ENCODE peak calls at places on chromosomes 13 and 19, in four cellular contexts. One of them, this sample, is unnamed.

GRCh38 chr19:47058621-47059020 is 10.2 kb upstream of the TMEM160 start:
- DNase-seq in PC-3: no peak
- DNase-seq in stimulated activated CD4-positive, alpha-beta T cell treated with anti-CD3 and anti-CD28 coated beads, Interleukin-4, amount 100 ng/mL, for 1 hour: no peak
- DNase-seq in omental fat pad: no peak
- DNase-seq in this sample: no peak

GRCh38 chr13:112102243-112102642 is 35.3 kb downstream of the SOX1 start:
- DNase-seq in PC-3: peak; percentile 6
- DNase-seq in stimulated activated CD4-positive, alpha-beta T cell treated with anti-CD3 and anti-CD28 coated beads, Interleukin-4, amount 100 ng/mL, for 1 hour: no peak
- DNase-seq in omental fat pad: no peak
- DNase-seq in this sample: no peak

GRCh38 chr13:97108535-97108910 is 113.6 kb upstream of the MBNL2 start:
- DNase-seq in PC-3: peak; percentile 70
- DNase-seq in stimulated activated CD4-positive, alpha-beta T cell treated with anti-CD3 and anti-CD28 coated beads, Interleukin-4, amount 100 ng/mL, for 1 hour: no peak
- DNase-seq in omental fat pad: no peak
- DNase-seq in this sample: peak; percentile 13

GRCh38 chr13:67278230-67278629 is 48.1 kb upstream of the PCDH9 start:
- DNase-seq in PC-3: peak; percentile 27
- DNase-seq in stimulated activated CD4-positive, alpha-beta T cell treated with anti-CD3 and anti-CD28 coated beads, Interleukin-4, amount 100 ng/mL, for 1 hour: no peak
- DNase-seq in omental fat pad: no peak
- DNase-seq in this sample: no peak

GRCh38 chr19:54696117-54696548 is 28.1 kb upstream of the KIR3DL3 start:
- DNase-seq in PC-3: no peak
- DNase-seq in stimulated activated CD4-positive, alpha-beta T cell treated with anti-CD3 and anti-CD28 coated beads, Interleukin-4, amount 100 ng/mL, for 1 hour: no peak
- DNase-seq in omental fat pad: no peak
- DNase-seq in this sample: no peak

GRCh38 chr13:85586422-85586831 is 212.8 kb downstream of the SLITRK6 start:
- DNase-seq in PC-3: peak; percentile 97
- DNase-seq in stimulated activated CD4-positive, alpha-beta T cell treated with anti-CD3 and anti-CD28 coated beads, Interleukin-4, amount 100 ng/mL, for 1 hour: no peak
- DNase-seq in omental fat pad: no peak
- DNase-seq in this sample: peak; percentile 97

GRCh38 chr13:76762731-76763130 is 123.5 kb downstream of the KCTD12 start:
- DNase-seq in PC-3: no peak
- DNase-seq in stimulated activated CD4-positive, alpha-beta T cell treated with anti-CD3 and anti-CD28 coated beads, Interleukin-4, amount 100 ng/mL, for 1 hour: no peak
- DNase-seq in omental fat pad: no peak
- DNase-seq in this sample: no peak

GRCh38 chr19:55620410-55620809 is 4.0 kb downstream of the ZNF784 start:
- DNase-seq in PC-3: no peak
- DNase-seq in stimulated activated CD4-positive, alpha-beta T cell treated with anti-CD3 and anti-CD28 coated beads, Interleukin-4, amount 100 ng/mL, for 1 hour: no peak
- DNase-seq in omental fat pad: no peak
- DNase-seq in this sample: no peak

GRCh38 chr13:39779337-39780270 is 124.1 kb downstream of the COG6 start:
- DNase-seq in PC-3: peak; percentile 39
- DNase-seq in stimulated activated CD4-positive, alpha-beta T cell treated with anti-CD3 and anti-CD28 coated beads, Interleukin-4, amount 100 ng/mL, for 1 hour: no peak
- DNase-seq in omental fat pad: no peak
- DNase-seq in this sample: peak; percentile 14

GRCh38 chr19:7925171-7925837 is 631 bp downstream of the CTXN1 start:
- DNase-seq in PC-3: peak; percentile 84
- DNase-seq in stimulated activated CD4-positive, alpha-beta T cell treated with anti-CD3 and anti-CD28 coated beads, Interleukin-4, amount 100 ng/mL, for 1 hour: peak; percentile 81
- DNase-seq in omental fat pad: peak; percentile 82
- DNase-seq in this sample: peak; percentile 64

GRCh38 chr13:72151241-72151640 is 284.2 kb upstream of the DACH1 start:
- DNase-seq in PC-3: peak; percentile 24
- DNase-seq in stimulated activated CD4-positive, alpha-beta T cell treated with anti-CD3 and anti-CD28 coated beads, Interleukin-4, amount 100 ng/mL, for 1 hour: no peak
- DNase-seq in omental fat pad: no peak
- DNase-seq in this sample: peak; percentile 80

GRCh38 chr19:17338440-17339078 is 1.2 kb downstream of the GTPBP3 start:
- DNase-seq in PC-3: no peak
- DNase-seq in stimulated activated CD4-positive, alpha-beta T cell treated with anti-CD3 and anti-CD28 coated beads, Interleukin-4, amount 100 ng/mL, for 1 hour: no peak
- DNase-seq in omental fat pad: no peak
- DNase-seq in this sample: no peak

GRCh38 chr13:89852570-89852969 is 1494.9 kb upstream of the MIR17HG start:
- DNase-seq in PC-3: no peak
- DNase-seq in stimulated activated CD4-positive, alpha-beta T cell treated with anti-CD3 and anti-CD28 coated beads, Interleukin-4, amount 100 ng/mL, for 1 hour: no peak
- DNase-seq in omental fat pad: no peak
- DNase-seq in this sample: no peak

GRCh38 chr19:9009935-9010651 is at the start of gene MUC16:
- DNase-seq in PC-3: peak; percentile 60
- DNase-seq in stimulated activated CD4-positive, alpha-beta T cell treated with anti-CD3 and anti-CD28 coated beads, Interleukin-4, amount 100 ng/mL, for 1 hour: no peak
- DNase-seq in omental fat pad: no peak
- DNase-seq in this sample: no peak

GRCh38 chr13:72174549-72174948 is 307.5 kb upstream of the DACH1 start:
- DNase-seq in PC-3: no peak
- DNase-seq in stimulated activated CD4-positive, alpha-beta T cell treated with anti-CD3 and anti-CD28 coated beads, Interleukin-4, amount 100 ng/mL, for 1 hour: no peak
- DNase-seq in omental fat pad: no peak
- DNase-seq in this sample: no peak

GRCh38 chr13:30881191-30881651 is 24.9 kb upstream of the MEDAG start:
- DNase-seq in PC-3: no peak
- DNase-seq in stimulated activated CD4-positive, alpha-beta T cell treated with anti-CD3 and anti-CD28 coated beads, Interleukin-4, amount 100 ng/mL, for 1 hour: no peak
- DNase-seq in omental fat pad: no peak
- DNase-seq in this sample: no peak